ENCODE peak calls at places on chromosome 7, in six cellular contexts. One of them, this sample, is unnamed.

GRCh38 chr7:74349621-74350020 is 60.4 kb downstream of the CLIP2 start:
- DNase-seq in suprapubic skin: no peak
- DNase-seq in cardiac muscle cell: no peak
- DNase-seq in WTC11: no peak
- DNase-seq in RWPE1: no peak
- DNase-seq in right lobe of liver: no peak
- DNase-seq in this sample: no peak

GRCh38 chr7:70005885-70006284 is 407.6 kb downstream of the AUTS2 start:
- DNase-seq in right lobe of liver: no peak
- DNase-seq in suprapubic skin: no peak
- DNase-seq in WTC11: no peak
- DNase-seq in RWPE1: no peak
- DNase-seq in cardiac muscle cell: no peak
- DNase-seq in this sample: no peak

GRCh38 chr7:468141-468540 is 51.5 kb downstream of the PDGFA start:
- DNase-seq in WTC11: no peak
- DNase-seq in right lobe of liver: no peak
- DNase-seq in RWPE1: no peak
- DNase-seq in cardiac muscle cell: no peak
- DNase-seq in suprapubic skin: no peak
- DNase-seq in this sample: no peak

GRCh38 chr7:323410-323809 is 33.4 kb downstream of the FOXL3 start:
- DNase-seq in RWPE1: no peak
- DNase-seq in WTC11: no peak
- DNase-seq in suprapubic skin: no peak
- DNase-seq in right lobe of liver: no peak
- DNase-seq in cardiac muscle cell: no peak
- DNase-seq in this sample: no peak

GRCh38 chr7:89385414-89385813 is 589.9 kb upstream of the TEX47 start:
- DNase-seq in WTC11: no peak
- DNase-seq in RWPE1: no peak
- DNase-seq in suprapubic skin: no peak
- DNase-seq in cardiac muscle cell: no peak
- DNase-seq in right lobe of liver: no peak
- DNase-seq in this sample: no peak

GRCh38 chr7:43701502-43701859 is 27.8 kb downstream of the COA1 start:
- DNase-seq in RWPE1: no peak
- DNase-seq in WTC11: no peak
- DNase-seq in suprapubic skin: no peak
- DNase-seq in right lobe of liver: no peak
- DNase-seq in cardiac muscle cell: no peak
- DNase-seq in this sample: no peak

GRCh38 chr7:1918881-1919525 is 248.9 kb downstream of the ELFN1 start:
- DNase-seq in cardiac muscle cell: no peak
- DNase-seq in RWPE1: no peak
- DNase-seq in right lobe of liver: no peak
- DNase-seq in suprapubic skin: no peak
- DNase-seq in WTC11: no peak
- DNase-seq in this sample: no peak

GRCh38 chr7:73980206-73980605 is 47.8 kb upstream of the ELN start:
- DNase-seq in RWPE1: no peak
- DNase-seq in right lobe of liver: no peak
- DNase-seq in cardiac muscle cell: no peak
- DNase-seq in suprapubic skin: peak
- DNase-seq in WTC11: no peak
- DNase-seq in this sample: no peak

GRCh38 chr7:154512121-154512621 is 460.0 kb downstream of the DPP6 start:
- DNase-seq in RWPE1: no peak
- DNase-seq in cardiac muscle cell: no peak
- DNase-seq in suprapubic skin: no peak
- DNase-seq in WTC11: no peak
- DNase-seq in right lobe of liver: no peak
- DNase-seq in this sample: no peak

GRCh38 chr7:95395755-95396135 is 430 bp downstream of the PON3 start:
- DNase-seq in cardiac muscle cell: no peak
- DNase-seq in WTC11: no peak
- DNase-seq in right lobe of liver: no peak
- DNase-seq in suprapubic skin: no peak
- DNase-seq in RWPE1: no peak
- DNase-seq in this sample: no peak

GRCh38 chr7:35272234-35272633 is 18.3 kb upstream of the TBX20 start:
- DNase-seq in RWPE1: no peak
- DNase-seq in suprapubic skin: no peak
- DNase-seq in right lobe of liver: no peak
- DNase-seq in cardiac muscle cell: no peak
- DNase-seq in WTC11: no peak
- DNase-seq in this sample: no peak

GRCh38 chr7:2289621-2290020 is 24.6 kb downstream of the SNX8 start:
- DNase-seq in right lobe of liver: no peak
- DNase-seq in RWPE1: no peak
- DNase-seq in WTC11: no peak
- DNase-seq in suprapubic skin: no peak
- DNase-seq in cardiac muscle cell: no peak
- DNase-seq in this sample: no peak

DNA sequence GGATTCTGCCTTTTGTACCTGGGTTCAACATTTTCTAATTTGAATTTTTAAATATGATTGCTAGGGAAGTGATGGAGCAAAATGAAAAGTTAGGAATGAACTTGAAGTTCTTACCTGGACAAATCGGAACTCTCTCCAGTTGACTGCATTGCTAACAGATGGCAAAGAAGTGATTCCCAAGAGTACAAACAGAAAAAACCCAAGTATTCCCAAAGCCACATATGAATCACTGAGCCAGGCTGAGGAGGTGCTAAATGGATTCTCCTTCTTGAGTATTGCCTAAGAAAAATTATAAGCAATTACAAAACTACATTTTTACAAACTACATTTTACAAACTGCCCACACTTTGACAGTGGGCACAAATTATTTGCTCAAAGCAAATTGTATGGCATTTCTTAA is 25.9 kb downstream of the STEAP4 start:
- DNase-seq in WTC11: no peak
- DNase-seq in cardiac muscle cell: no peak
- DNase-seq in right lobe of liver: no peak
- DNase-seq in suprapubic skin: no peak
- DNase-seq in RWPE1: no peak
- DNase-seq in this sample: no peak
- TF ChIP-seq CTCF in WTC11: no peak
- TF ChIP-seq CTCF in cardiac muscle cell: no peak
- TF ChIP-seq CTCF in right lobe of liver: no peak
- TF ChIP-seq CTCF in suprapubic skin: no peak
- TF ChIP-seq CTCF in RWPE1: no peak
- TF ChIP-seq CTCF in this sample: no peak

GRCh38 chr7:156610130-156610529 is 30.4 kb upstream of the RNF32 start:
- DNase-seq in right lobe of liver: no peak
- DNase-seq in WTC11: no peak
- DNase-seq in cardiac muscle cell: no peak
- DNase-seq in suprapubic skin: no peak
- DNase-seq in RWPE1: no peak
- DNase-seq in this sample: no peak

GRCh38 chr7:156610601-156611000 is 30.0 kb upstream of the RNF32 start:
- DNase-seq in RWPE1: no peak
- DNase-seq in suprapubic skin: no peak
- DNase-seq in WTC11: no peak
- DNase-seq in cardiac muscle cell: no peak
- DNase-seq in right lobe of liver: no peak
- DNase-seq in this sample: no peak

GRCh38 chr7:156607332-156608175 is 33.0 kb upstream of the RNF32 start:
- DNase-seq in cardiac muscle cell: no peak
- DNase-seq in RWPE1: no peak
- DNase-seq in suprapubic skin: no peak
- DNase-seq in right lobe of liver: no peak
- DNase-seq in WTC11: no peak
- DNase-seq in this sample: no peak

GRCh38 chr7:156608176-156608478 is 32.4 kb upstream of the RNF32 start:
- DNase-seq in RWPE1: no peak
- DNase-seq in cardiac muscle cell: no peak
- DNase-seq in WTC11: no peak
- DNase-seq in suprapubic skin: no peak
- DNase-seq in right lobe of liver: no peak
- DNase-seq in this sample: no peak

DNA sequence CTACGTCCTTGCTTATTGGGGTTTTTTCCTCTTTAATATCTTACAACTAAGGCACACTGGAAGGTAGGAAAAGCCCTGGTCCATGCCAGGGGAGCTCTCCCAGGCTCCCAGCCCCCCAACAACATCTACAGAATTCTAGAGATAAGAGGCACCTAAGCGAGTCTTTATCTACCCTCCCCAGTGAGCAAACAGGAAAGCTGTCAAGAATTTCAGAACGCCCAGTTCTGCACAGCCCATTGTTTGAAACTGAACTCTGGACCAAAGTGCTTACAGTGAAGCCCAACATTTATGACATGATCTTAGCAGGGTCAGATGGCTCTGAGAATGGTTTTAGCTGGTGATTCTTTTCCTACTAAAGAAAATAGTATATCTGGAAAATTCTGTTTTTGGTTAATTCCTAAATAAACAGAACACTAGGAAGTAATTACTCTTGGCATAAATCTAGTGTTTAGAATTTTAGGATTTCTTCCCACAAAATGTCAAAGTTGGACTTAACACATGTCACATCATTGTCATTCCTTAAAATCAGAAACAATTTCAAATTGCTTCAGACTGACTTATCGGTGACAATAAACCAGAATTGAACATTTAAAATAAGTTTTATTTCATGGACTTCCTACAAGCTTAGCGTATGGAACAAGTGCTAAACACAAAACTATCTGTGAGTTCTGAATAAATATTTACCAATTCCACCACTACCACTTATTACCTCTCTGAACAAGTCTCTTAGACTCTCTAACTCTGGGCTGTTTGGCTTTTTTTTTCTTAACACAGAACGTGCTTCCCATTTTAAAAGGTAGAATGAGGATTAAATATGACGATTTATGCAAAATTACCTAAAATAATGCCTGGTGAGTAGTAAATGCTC is 31.3 kb upstream of the RNF32 start:
- DNase-seq in WTC11: no peak
- DNase-seq in cardiac muscle cell: no peak
- DNase-seq in suprapubic skin: no peak
- DNase-seq in right lobe of liver: peak
- DNase-seq in RWPE1: no peak
- DNase-seq in this sample: no peak
- TF ChIP-seq CTCF in WTC11: no peak
- TF ChIP-seq CTCF in cardiac muscle cell: no peak
- TF ChIP-seq CTCF in suprapubic skin: no peak
- TF ChIP-seq CTCF in right lobe of liver: no peak
- TF ChIP-seq CTCF in RWPE1: no peak
- TF ChIP-seq CTCF in this sample: no peak

DNA sequence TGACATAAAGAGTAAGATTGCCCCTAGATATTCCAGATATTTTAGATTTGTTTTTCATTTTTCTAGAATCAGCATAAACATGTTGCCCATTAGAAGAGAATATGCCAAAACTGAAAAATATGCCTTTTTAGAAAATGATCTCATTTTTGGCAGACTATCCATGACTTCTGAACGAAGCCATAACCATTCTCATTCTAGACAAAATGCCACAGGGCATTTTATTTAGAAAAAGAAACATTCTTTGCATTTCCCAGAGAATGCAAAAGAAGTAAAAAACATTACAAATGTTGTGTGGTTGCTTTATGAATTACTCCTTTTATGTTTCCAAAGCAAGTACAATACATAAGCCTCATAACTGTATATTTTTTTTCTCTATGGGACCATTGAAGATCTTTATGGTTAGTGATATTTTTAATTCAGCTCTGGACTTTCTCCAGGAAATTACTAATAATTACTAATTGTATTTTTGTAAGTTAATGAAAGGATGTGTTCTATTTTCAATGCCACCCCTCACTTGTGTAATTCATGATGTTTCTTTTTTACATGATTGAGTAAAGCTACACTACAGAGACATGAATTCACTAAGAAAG is 109.6 kb upstream of the SEM1 start:
- DNase-seq in suprapubic skin: no peak
- DNase-seq in WTC11: no peak
- DNase-seq in cardiac muscle cell: no peak
- DNase-seq in right lobe of liver: no peak
- DNase-seq in RWPE1: no peak
- DNase-seq in this sample: no peak
- TF ChIP-seq CTCF in suprapubic skin: no peak
- TF ChIP-seq CTCF in WTC11: no peak
- TF ChIP-seq CTCF in cardiac muscle cell: no peak
- TF ChIP-seq CTCF in right lobe of liver: no peak
- TF ChIP-seq CTCF in RWPE1: no peak
- TF ChIP-seq CTCF in this sample: no peak

GRCh38 chr7:64965594-64965993 is 25.2 kb downstream of the ZNF117 start:
- DNase-seq in right lobe of liver: no peak
- DNase-seq in suprapubic skin: no peak
- DNase-seq in RWPE1: no peak
- DNase-seq in WTC11: no peak
- DNase-seq in cardiac muscle cell: no peak
- DNase-seq in this sample: no peak
- TF ChIP-seq CTCF in right lobe of liver: no peak
- TF ChIP-seq CTCF in suprapubic skin: no peak
- TF ChIP-seq CTCF in RWPE1: no peak
- TF ChIP-seq CTCF in WTC11: no peak
- TF ChIP-seq CTCF in cardiac muscle cell: no peak
- TF ChIP-seq CTCF in this sample: no peak

DNA sequence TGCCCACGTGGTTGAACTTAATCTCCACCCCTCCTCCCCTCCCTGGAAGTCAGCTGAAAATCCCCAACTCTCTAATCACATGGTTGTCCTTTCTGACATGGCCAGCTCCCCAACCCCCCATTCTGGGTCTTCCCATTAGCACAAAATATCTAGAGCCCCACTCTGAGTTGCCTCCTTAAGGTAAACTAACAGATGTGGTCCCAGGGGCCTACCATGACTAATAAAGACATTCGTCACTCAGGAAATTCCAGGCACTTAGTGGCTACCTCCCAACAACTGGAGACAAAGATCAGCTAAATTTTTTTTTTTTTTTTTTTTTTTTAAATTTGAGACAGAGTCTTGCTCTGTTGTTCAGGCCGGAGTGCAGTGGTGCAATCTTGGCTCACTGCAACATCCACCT is 21.1 kb downstream of the CCDC126 start:
- DNase-seq in right lobe of liver: no peak
- DNase-seq in suprapubic skin: no peak
- DNase-seq in RWPE1: no peak
- DNase-seq in WTC11: no peak
- DNase-seq in cardiac muscle cell: no peak
- DNase-seq in this sample: no peak
- TF ChIP-seq CTCF in right lobe of liver: no peak
- TF ChIP-seq CTCF in suprapubic skin: no peak
- TF ChIP-seq CTCF in RWPE1: no peak
- TF ChIP-seq CTCF in WTC11: no peak
- TF ChIP-seq CTCF in cardiac muscle cell: no peak
- TF ChIP-seq CTCF in this sample: no peak

DNA sequence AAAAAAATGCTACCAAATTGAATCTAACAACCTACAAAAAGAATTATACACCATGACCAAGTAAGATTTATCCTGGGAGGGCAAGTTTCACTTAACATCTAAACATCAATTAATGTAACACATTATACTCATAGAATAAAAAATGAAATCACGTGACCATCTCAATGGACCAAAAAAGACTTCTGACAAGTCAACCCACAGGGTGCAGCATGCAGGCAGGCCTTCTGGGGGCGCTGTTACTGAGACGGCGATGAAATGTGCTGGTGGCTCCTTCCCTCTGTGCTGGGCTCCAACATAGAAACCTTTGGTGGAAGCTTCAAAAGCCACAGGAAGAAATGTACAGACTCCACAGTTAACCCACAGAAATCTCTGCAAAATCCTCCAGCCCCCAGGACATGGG is 103.1 kb downstream of the INHBA start:
- DNase-seq in RWPE1: no peak
- DNase-seq in WTC11: peak
- DNase-seq in right lobe of liver: no peak
- DNase-seq in cardiac muscle cell: no peak
- DNase-seq in suprapubic skin: no peak
- DNase-seq in this sample: no peak
- TF ChIP-seq CTCF in RWPE1: no peak
- TF ChIP-seq CTCF in WTC11: peak
- TF ChIP-seq CTCF in right lobe of liver: no peak
- TF ChIP-seq CTCF in cardiac muscle cell: no peak
- TF ChIP-seq CTCF in suprapubic skin: no peak
- TF ChIP-seq CTCF in this sample: peak

This sample was measured in neural crest cell.